ENCODE peak calls at places on chromosomes 7 and 10, in five cellular contexts. R, L, H, C and Y are unnamed samples.

GRCh38 chr7:39919646-39920045 is 30.4 kb upstream of the CDK13 start:
- DNase-seq in L (no peak), H (no peak), R (no peak), C (no peak), Y (no peak)

GRCh38 chr10:14588084-14588937 is 186.4 kb downstream of the FAM107B start:
- DNase-seq in R (no peak), C (peak), H (peak), L (no peak), Y (no peak)

GRCh38 chr7:115410427-115410805 is 488.5 kb downstream of the MDFIC start:
- DNase-seq in H (no peak), L (no peak), R (no peak), C (peak), Y (no peak)

GRCh38 chr7:98116656-98117461 is 10.2 kb downstream of the LMTK2 start:
- DNase-seq in H (peak), C (no peak), R (no peak), L (no peak), Y (no peak)

GRCh38 chr10:133460208-133460769 is 6.5 kb downstream of the SCART1 start:
- DNase-seq in R (no peak), C (no peak), H (no peak), L (no peak), Y (no peak)

GRCh38 chr10:59779656-59780521 is 26.6 kb upstream of the MRLN start:
- DNase-seq in C (no peak), R (no peak), H (no peak), L (no peak), Y (no peak)

GRCh38 chr10:99411546-99411945 is 18.9 kb downstream of the GOT1 start:
- DNase-seq in R (no peak), C (no peak), H (no peak), L (no peak), Y (no peak)

GRCh38 chr10:44125879-44126675 is 258.8 kb downstream of the CXCL12 start:
- DNase-seq in C (no peak), L (no peak), H (peak), R (no peak), Y (no peak)

GRCh38 chr7:100612730-100613446 is 548 bp downstream of the MOSPD3 start:
- DNase-seq in C (no peak), R (no peak), H (peak), L (no peak), Y (no peak)

GRCh38 chr10:76665029-76665428 is 972.6 kb downstream of the KCNMA1 start:
- DNase-seq in H (no peak), R (no peak), L (no peak), C (no peak), Y (no peak)

GRCh38 chr10:126640391-126640790 is 30.1 kb downstream of the C10orf90 start:
- DNase-seq in L (no peak), H (peak), R (no peak), C (no peak), Y (no peak)

GRCh38 chr10:22737587-22737986 is 23.2 kb upstream of the PIP4K2A start:
- DNase-seq in R (no peak), C (no peak), L (no peak), H (peak), Y (no peak)

GRCh38 chr10:118101501-118101900 is 54.8 kb upstream of the RAB11FIP2 start:
- DNase-seq in C (no peak), R (no peak), L (no peak), H (peak), Y (no peak)

GRCh38 chr10:26714385-26714784 is 16.9 kb downstream of the PDSS1 start:
- DNase-seq in R (no peak), C (no peak), L (no peak), H (no peak), Y (no peak)

GRCh38 chr7:134710854-134711624 is 64.4 kb downstream of the BPGM start:
- DNase-seq in R (peak), C (peak), L (no peak), H (peak), Y (no peak)

GRCh38 chr10:126082067-126082466 is 185.7 kb downstream of the FANK1 start:
- DNase-seq in H (no peak), R (no peak), C (no peak), L (no peak), Y (no peak)

GRCh38 chr10:30967654-30968421 is 63.8 kb downstream of the ZNF438 start:
- DNase-seq in C (no peak), H (no peak), R (no peak), L (no peak), Y (no peak)

GRCh38 chr7:75876126-75876881 is 2.5 kb upstream of the RHBDD2 start:
- DNase-seq in R (no peak), L (no peak), H (no peak), C (no peak), Y (no peak)

GRCh38 chr10:31146496-31147219 is 115.0 kb upstream of the ZNF438 start:
- DNase-seq in R (no peak), H (peak), C (no peak), L (no peak), Y (no peak)

GRCh38 chr10:57661206-57661605 is 606.5 kb downstream of the IPMK start:
- DNase-seq in C (no peak), H (no peak), L (no peak), R (no peak), Y (no peak)

GRCh38 chr10:96685297-96685696 is 35.0 kb downstream of the PIK3AP1 start:
- DNase-seq in C (no peak), H (no peak), L (no peak), R (no peak), Y (no peak)